ENCODE peak calls at places on chromosome 2, in four cellular contexts. S is MM.1S; G is CD8-positive, alpha-beta T cell; J is naive thymus-derived CD4-positive, alpha-beta T cell. X is an unnamed sample. For H3K27me3, the result is how much of the 10 kb centered on the place peaks cover.

GRCh38 chr2:100889286-100889685 is 69.3 kb downstream of the NPAS2 start:
- DNase-seq in S (no peak), G (no peak), J (no peak), X (no peak)

GRCh38 chr2:24874025-24874424 is 46.0 kb downstream of the ADCY3 start:
- DNase-seq in S (no peak), G (no peak), J (no peak), X (no peak)

GRCh38 chr2:168567840-168568239 is 111.8 kb downstream of the CERS6 start:
- DNase-seq in S (no peak), G (no peak), J (no peak), X (no peak)

GRCh38 chr2:159045545-159046454 is 77.4 kb downstream of the TANC1 start:
- DNase-seq in S (peak), G (no peak), J (no peak), X (no peak)

GRCh38 chr2:152166633-152167032 is 8.9 kb downstream of the STAM2 start:
- DNase-seq in S (peak), G (no peak), J (no peak), X (no peak)

GRCh38 chr2:174184504-174184903 is 63.8 kb downstream of the OLA1 start:
- DNase-seq in S (no peak), G (no peak), J (no peak), X (no peak)

GRCh38 chr2:218374795-218375194 is 7.3 kb upstream of the SLC11A1 start:
- DNase-seq in S (no peak), G (no peak), J (no peak), X (no peak)

GRCh38 chr2:233209117-233209977 is 42.1 kb upstream of the ATG16L1 start:
- DNase-seq in S (no peak), G (no peak), J (no peak), X (no peak)

GRCh38 chr2:175151791-175152190 is 16.2 kb downstream of the ATF2 start:
- DNase-seq in S (no peak), G (no peak), J (no peak), X (no peak)

GRCh38 chr2:111030271-111030891 is 90.3 kb upstream of the BCL2L11 start:
- DNase-seq in S (no peak), G (no peak), J (no peak), X (no peak)

GRCh38 chr2:96601382-96602292 is 36.5 kb downstream of the KANSL3 start:
- DNase-seq in S (no peak), G (no peak), J (no peak), X (peak)

GRCh38 chr2:227411320-227411989 is 23.7 kb upstream of the SCYGR1 start:
- DNase-seq in S (peak), G (no peak), J (peak), X (peak)

GRCh38 chr2:217797661-217798069 is 205.1 kb downstream of the TNS1 start:
- DNase-seq in S (peak), G (no peak), J (no peak), X (no peak)

GRCh38 chr2:234917245-234917975 is 34.4 kb upstream of the SH3BP4 start:
- DNase-seq in S (no peak), G (no peak), J (no peak), X (no peak)

GRCh38 chr2:168780671-168781071 is 21.8 kb upstream of the NOSTRIN start:
- DNase-seq in S (no peak), G (no peak), J (no peak), X (no peak)

GRCh38 chr2:39623916-39624315 is 41.8 kb upstream of the TMEM178A start:
- DNase-seq in S (no peak), G (no peak), J (no peak), X (no peak)

GRCh38 chr2:231357048-231357447 is 38.5 kb upstream of the B3GNT7 start:
- DNase-seq in S (no peak), G (no peak), J (no peak), X (no peak)

GRCh38 chr2:197286805-197287595 is 23.6 kb downstream of the ANKRD44 start:
- DNase-seq in S (no peak), G (no peak), J (no peak), X (peak)

GRCh38 chr2:172181840-172182239 is 79.1 kb upstream of the DLX2 start:
- DNase-seq in S (no peak), G (no peak), J (no peak), X (no peak)

GRCh38 chr2:198113316-198113715 is 308.9 kb downstream of the PLCL1 start:
- DNase-seq in S (no peak), G (no peak), J (no peak), X (no peak)

GRCh38 chr2:128236491-128237035 is 82.1 kb downstream of the HS6ST1 start:
- DNase-seq in S (no peak), G (no peak), J (no peak), X (no peak)

GRCh38 chr2:150191349-150191748 is 296.1 kb downstream of the RND3 start:
- DNase-seq in S (no peak), G (no peak), J (no peak), X (no peak)

DNA sequence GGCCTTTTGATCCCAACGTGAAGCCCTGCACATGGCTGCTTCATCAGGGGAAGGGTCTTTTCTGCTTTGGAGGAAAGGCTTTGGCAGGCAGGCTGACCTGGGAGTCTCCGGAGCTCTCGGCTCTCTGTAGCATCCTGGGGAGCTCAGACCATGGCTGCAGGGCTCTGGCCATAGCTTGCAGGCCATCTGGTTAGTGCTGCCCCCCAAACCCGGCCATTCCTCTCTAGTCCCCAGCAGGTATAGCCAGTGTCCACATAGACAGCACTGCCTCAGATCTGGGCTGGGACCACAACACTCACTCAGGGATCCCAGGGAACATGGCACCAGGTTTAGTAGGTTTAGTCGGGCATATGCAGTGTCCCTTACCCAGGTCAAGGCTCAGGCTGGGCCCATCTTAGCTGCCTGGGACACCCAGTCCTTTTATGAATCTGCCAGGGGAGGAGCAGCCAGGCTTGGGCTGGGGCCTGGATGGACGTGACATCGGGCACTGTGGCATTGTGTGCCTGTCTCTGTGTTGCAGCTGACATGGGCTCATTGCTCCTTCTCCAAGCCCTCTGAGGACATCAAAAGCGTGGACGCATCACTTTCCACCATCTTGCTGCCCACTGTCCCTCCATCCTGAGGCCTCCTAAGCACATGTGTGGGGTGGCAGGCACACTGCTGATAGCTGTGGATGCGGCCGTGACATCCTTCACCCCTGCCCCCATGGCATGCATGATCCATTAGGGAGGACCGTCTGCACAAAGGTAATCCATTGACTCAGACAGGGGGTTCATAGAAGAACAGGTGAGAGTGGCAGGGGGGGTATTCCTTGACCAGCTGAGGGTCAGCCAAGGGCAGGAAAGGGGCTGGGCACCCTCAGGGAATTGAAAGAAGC is 19.2 kb upstream of the GPR35 start:
- DNase-seq in S (no peak), G (no peak), J (no peak), X (no peak)
- H3K4me3 ChIP-seq in S (no peak), G (no peak), J (no peak), X (no peak)

GRCh38 chr2:54595999-54596903 is 127.2 kb upstream of the EML6 start:
- DNase-seq in S (no peak), G (no peak), J (no peak), X (peak)
- H3K27ac ChIP-seq in S (no peak), G (peak), J (peak), X (peak)

GRCh38 chr2:10834300-10834699 is 21.7 kb upstream of the PDIA6 start:
- DNase-seq in S (no peak), G (no peak), J (no peak), X (no peak)
- H3K27me3 ChIP-seq in S (under half), G (under half), J (under half), X (under half)

DNA sequence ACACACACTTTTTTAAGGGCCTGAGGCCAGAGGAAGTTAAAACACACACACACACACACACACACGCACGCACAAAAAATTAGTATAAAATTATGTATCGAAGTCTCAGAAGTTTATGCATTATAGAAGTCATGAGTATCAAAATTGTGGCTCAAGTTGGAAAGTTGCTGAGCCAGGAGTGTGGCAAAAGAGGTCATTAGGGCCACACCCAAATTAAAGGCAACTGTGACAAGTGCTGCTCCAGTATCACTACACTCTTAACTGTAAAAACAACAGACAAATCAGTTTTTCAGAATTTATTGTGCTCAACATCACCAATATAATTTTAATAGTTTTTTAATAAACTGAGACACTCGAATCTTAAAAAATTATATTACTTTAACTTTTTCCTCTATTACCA is 36.9 kb downstream of the YWHAQ start:
- DNase-seq in S (no peak), G (no peak), J (no peak), X (no peak)
- H3K4me3 ChIP-seq in S (no peak), G (no peak), J (no peak), X (peak)